ENCODE peak calls at places on chromosomes 6 and 20, in six cellular contexts. E, P, G, W, Z and S are unnamed samples.

GRCh38 chr20:57611605-57612311 is 8.5 kb downstream of the ZBP1 start:
- DNase-seq in E (no peak), P (no peak), G (no peak), W (no peak), Z (no peak), S (no peak)

GRCh38 chr6:26318459-26319404 is 46.3 kb upstream of the BTN3A2 start:
- DNase-seq in E (no peak), P (no peak), G (no peak), W (no peak), Z (peak), S (no peak)

GRCh38 chr6:90144396-90144795 is 152.2 kb downstream of the BACH2 start:
- DNase-seq in E (no peak), P (no peak), G (no peak), W (no peak), Z (no peak), S (no peak)

GRCh38 chr6:16602035-16602434 is 159.2 kb downstream of the ATXN1 start:
- DNase-seq in E (no peak), P (peak), G (no peak), W (no peak), Z (no peak), S (no peak)

GRCh38 chr20:24654425-24654824 is 185.0 kb downstream of the SYNDIG1 start:
- DNase-seq in E (no peak), P (no peak), G (no peak), W (no peak), Z (no peak), S (no peak)

GRCh38 chr6:44630125-44631028 is 242.9 kb downstream of the CDC5L start:
- DNase-seq in E (peak), P (no peak), G (peak), W (peak), Z (peak), S (peak)

GRCh38 chr6:22668307-22668706 is 98.9 kb downstream of the HDGFL1 start:
- DNase-seq in E (no peak), P (no peak), G (no peak), W (no peak), Z (no peak), S (no peak)

GRCh38 chr6:53585208-53585903 is 40.5 kb upstream of the GCLC start:
- DNase-seq in E (no peak), P (no peak), G (no peak), W (no peak), Z (no peak), S (no peak)

GRCh38 chr6:118706702-118707101 is 55.3 kb upstream of the CEP85L start:
- DNase-seq in E (no peak), P (no peak), G (no peak), W (no peak), Z (no peak), S (no peak)

GRCh38 chr6:152671146-152671545 is 26.6 kb upstream of the MYCT1 start:
- DNase-seq in E (no peak), P (no peak), G (no peak), W (no peak), Z (no peak), S (no peak)

GRCh38 chr6:140276719-140277118 is 902.3 kb upstream of the CITED2 start:
- DNase-seq in E (no peak), P (no peak), G (no peak), W (no peak), Z (no peak), S (no peak)

GRCh38 chr6:47047479-47048411 is 5.6 kb upstream of the ADGRF1 start:
- DNase-seq in E (peak), P (peak), G (peak), W (peak), Z (peak), S (peak)

GRCh38 chr6:53100561-53100960 is 35.4 kb downstream of the FBXO9 start:
- DNase-seq in E (no peak), P (no peak), G (no peak), W (no peak), Z (no peak), S (no peak)

GRCh38 chr6:81787313-81788068 is 35.0 kb upstream of the TENT5A start:
- DNase-seq in E (no peak), P (no peak), G (peak), W (no peak), Z (no peak), S (no peak)

GRCh38 chr6:167336818-167337217 is 11.9 kb downstream of the TTLL2 start:
- DNase-seq in E (no peak), P (no peak), G (no peak), W (no peak), Z (no peak), S (no peak)

GRCh38 chr6:112117554-112117953 is 30.2 kb downstream of the FAM229B start:
- DNase-seq in E (peak), P (no peak), G (no peak), W (no peak), Z (no peak), S (peak)

GRCh38 chr6:4320860-4321259 is 185.5 kb upstream of the ECI2 start:
- DNase-seq in E (no peak), P (no peak), G (no peak), W (no peak), Z (no peak), S (no peak)

GRCh38 chr20:20441259-20441658 is 73.4 kb downstream of the INSM1 start:
- DNase-seq in E (no peak), P (no peak), G (no peak), W (no peak), Z (no peak), S (no peak)

GRCh38 chr6:118985123-118985830 is 50.3 kb upstream of the MCM9 start:
- DNase-seq in E (no peak), P (no peak), G (no peak), W (no peak), Z (no peak), S (no peak)

GRCh38 chr6:157853902-157854481 is 30.9 kb downstream of the SNX9 start:
- DNase-seq in E (no peak), P (no peak), G (no peak), W (no peak), Z (no peak), S (no peak)

GRCh38 chr6:33446356-33446755 is 8.0 kb upstream of the ZBTB9 start:
- DNase-seq in E (no peak), P (no peak), G (no peak), W (peak), Z (no peak), S (no peak)

GRCh38 chr20:62656205-62656918 is 14.1 kb downstream of the SLCO4A1 start:
- DNase-seq in E (no peak), P (no peak), G (no peak), W (no peak), Z (no peak), S (no peak)

GRCh38 chr6:31144296-31144969 is 5.6 kb upstream of the PSORS1C2 start:
- DNase-seq in E (no peak), P (no peak), G (no peak), W (no peak), Z (no peak), S (no peak)

GRCh38 chr6:25449774-25450173 is 170.6 kb downstream of the CARMIL1 start:
- DNase-seq in E (no peak), P (no peak), G (no peak), W (peak), Z (no peak), S (no peak)

GRCh38 chr20:33981964-33982363 is 11.7 kb upstream of the RALY start:
- DNase-seq in E (no peak), P (no peak), G (no peak), W (no peak), Z (no peak), S (no peak)

GRCh38 chr6:121297699-121298098 is 36.6 kb downstream of the TBC1D32 start:
- DNase-seq in E (no peak), P (no peak), G (no peak), W (no peak), Z (no peak), S (peak)

GRCh38 chr6:43990275-43990626 is 137.0 kb downstream of the MRPL14 start:
- DNase-seq in E (no peak), P (no peak), G (no peak), W (no peak), Z (no peak), S (no peak)

GRCh38 chr6:165910184-165910583 is 247.1 kb upstream of the PDE10A start:
- DNase-seq in E (no peak), P (no peak), G (no peak), W (no peak), Z (no peak), S (no peak)

GRCh38 chr20:3107464-3108025 is 23.0 kb upstream of the AVP start:
- DNase-seq in E (no peak), P (no peak), G (no peak), W (no peak), Z (no peak), S (no peak)

GRCh38 chr20:57386762-57387161 is 4.4 kb upstream of the RBM38 start:
- DNase-seq in E (no peak), P (no peak), G (no peak), W (no peak), Z (no peak), S (no peak)

DNA sequence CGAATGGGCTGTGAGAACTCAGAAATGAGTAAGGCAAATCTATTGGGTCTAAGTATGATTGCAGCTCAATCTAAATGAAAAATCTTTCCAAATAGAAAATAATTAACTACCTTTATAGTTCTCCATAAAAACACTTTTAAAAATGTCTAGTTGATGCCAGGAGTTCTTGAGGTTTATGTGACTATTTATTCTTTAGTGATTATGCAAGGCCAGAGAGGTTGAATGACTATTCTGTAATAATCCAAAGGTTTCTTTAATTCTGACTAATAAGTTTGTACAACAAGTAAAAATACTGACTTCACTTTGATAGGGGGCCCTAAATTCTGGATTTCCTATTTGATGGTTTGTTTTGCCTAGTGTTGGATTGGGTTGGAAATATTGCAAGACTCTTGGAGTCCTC is 461.2 kb downstream of the EPM2A start:
- DNase-seq in E (no peak), P (no peak), G (no peak), W (no peak), Z (no peak), S (no peak)
- TF ChIP-seq GABPA in E (no peak), P (no peak), G (no peak), W (no peak), Z (no peak), S (no peak)

DNA sequence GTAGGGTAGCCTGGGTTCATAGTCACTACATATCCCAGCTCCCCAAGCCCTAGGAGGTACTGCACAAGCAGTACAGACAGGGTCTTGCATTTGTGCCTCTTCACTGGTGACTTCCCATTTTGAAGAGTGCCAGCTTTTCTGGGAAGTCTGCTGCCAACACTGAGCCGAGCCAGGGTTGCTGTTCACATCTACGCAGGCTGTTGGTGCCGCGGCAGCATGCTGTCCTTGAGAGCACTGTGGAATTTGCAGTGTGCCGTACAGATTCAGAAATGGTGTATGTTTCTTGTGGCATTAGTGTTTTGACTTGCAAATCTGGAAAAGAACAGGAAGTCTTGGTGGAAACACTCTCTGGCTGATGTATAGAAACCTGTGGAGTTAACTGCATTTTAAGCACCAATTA is 67.5 kb downstream of the JARID2 start:
- DNase-seq in E (no peak), P (no peak), G (no peak), W (no peak), Z (peak), S (no peak)
- TF ChIP-seq POLR2AphosphoS5 in E (no peak), P (peak), G (no peak), W (no peak), Z (peak), S (no peak)

GRCh38 chr6:108566406-108566805 is 5.7 kb downstream of the FOXO3 start:
- DNase-seq in E (no peak), P (no peak), G (no peak), W (no peak), Z (no peak), S (no peak)
- H3K27ac ChIP-seq in E (no peak), P (peak), G (peak), W (peak), Z (no peak), S (peak)

DNA sequence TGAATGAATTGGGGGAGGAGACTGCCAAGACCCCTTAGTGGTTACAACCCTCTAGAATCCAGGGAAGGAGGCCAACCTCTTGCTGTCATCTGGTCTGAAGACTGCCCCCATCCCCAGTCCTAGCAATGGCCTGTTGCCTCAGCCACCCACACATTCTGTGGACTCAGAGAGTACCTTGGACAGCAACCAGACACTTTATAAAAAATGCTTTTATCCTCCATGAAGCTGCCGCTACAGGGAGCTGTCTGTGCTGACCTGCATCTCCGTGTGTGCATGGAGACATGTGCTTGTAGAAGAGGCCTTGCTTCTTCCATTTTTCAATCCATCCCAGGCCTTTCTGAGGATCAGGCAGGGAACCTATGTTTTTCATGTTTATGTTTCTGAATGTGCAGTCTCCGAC is 15.2 kb downstream of the CDH22 start:
- DNase-seq in E (peak), P (no peak), G (peak), W (no peak), Z (no peak), S (no peak)
- TF ChIP-seq GABPA in E (no peak), P (no peak), G (no peak), W (no peak), Z (no peak), S (no peak)

GRCh38 chr6:13537527-13537897 is 36.9 kb upstream of the SIRT5 start:
- DNase-seq in E (no peak), P (no peak), G (no peak), W (no peak), Z (no peak), S (no peak)
- TF ChIP-seq POLR2AphosphoS5 in E (no peak), P (no peak), G (no peak), W (no peak), Z (no peak), S (no peak)

GRCh38 chr20:47568019-47568418 is 66.3 kb downstream of the NCOA3 start:
- DNase-seq in E (no peak), P (no peak), G (peak), W (no peak), Z (no peak), S (no peak)

GRCh38 chr20:47571426-47571825 is 69.7 kb downstream of the NCOA3 start:
- DNase-seq in E (no peak), P (no peak), G (no peak), W (no peak), Z (no peak), S (no peak)

GRCh38 chr20:47572105-47572729 is 70.5 kb downstream of the NCOA3 start:
- DNase-seq in E (no peak), P (no peak), G (no peak), W (no peak), Z (no peak), S (no peak)

GRCh38 chr20:47566269-47566668 is 64.6 kb downstream of the NCOA3 start:
- DNase-seq in E (no peak), P (no peak), G (no peak), W (no peak), Z (no peak), S (no peak)

DNA sequence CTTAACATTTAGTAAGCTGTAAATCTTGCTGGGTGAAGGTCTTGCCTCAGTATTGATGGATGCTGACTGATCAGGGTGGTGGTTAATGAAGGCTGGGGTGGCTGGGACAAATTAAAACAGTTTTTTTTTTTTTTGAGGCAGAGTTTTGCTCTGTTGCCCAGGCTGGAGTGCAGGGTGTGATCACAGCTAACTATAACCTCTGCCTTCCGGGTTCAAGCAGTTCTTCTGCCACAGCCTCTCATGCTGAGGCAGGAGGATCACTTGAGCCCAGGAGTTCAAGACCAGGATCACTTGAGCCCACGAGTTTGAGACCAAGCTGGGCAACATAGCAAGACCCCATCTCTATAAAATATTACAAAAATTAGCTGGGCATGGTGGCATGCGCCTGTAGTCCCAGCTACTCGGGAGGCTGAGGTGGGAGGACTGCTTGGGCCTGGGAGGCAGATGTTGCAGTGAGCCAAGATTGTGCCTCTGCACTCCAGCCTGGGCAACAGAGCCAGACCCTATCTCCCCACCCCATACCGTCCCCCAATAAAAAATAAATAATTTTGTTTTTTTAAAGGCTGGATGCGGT is 67.2 kb downstream of the NCOA3 start:
- DNase-seq in E (no peak), P (no peak), G (no peak), W (no peak), Z (no peak), S (no peak)
- H3K27ac ChIP-seq in E (no peak), P (no peak), G (no peak), W (peak), Z (no peak), S (no peak)

DNA sequence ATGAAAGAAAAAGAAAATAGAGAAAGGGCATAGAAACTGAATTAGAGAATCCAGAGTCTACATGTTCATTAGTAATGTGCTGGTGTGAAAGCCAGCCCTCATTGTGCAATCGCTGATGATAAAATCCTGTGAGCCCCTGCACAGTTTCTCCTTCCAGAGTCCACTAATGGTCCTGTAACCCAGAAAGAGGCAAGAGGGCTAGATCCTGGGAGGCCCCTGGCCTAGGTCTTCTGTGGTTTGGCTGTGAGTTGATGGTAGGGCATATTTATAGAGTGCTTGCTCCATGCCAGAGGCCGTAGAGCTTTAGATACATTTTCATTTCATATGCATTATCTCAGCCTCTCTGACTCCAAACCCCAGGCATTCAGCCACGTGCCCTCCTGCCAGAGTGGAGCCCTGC is 94.9 kb upstream of the MTHFD1L start:
- DNase-seq in E (no peak), P (no peak), G (no peak), W (no peak), Z (no peak), S (no peak)
- TF ChIP-seq GABPA in E (no peak), P (no peak), G (no peak), W (no peak), Z (no peak), S (no peak)

GRCh38 chr6:7234547-7234946 is 78.5 kb downstream of the SSR1 start:
- DNase-seq in E (no peak), P (no peak), G (no peak), W (no peak), Z (no peak), S (no peak)

GRCh38 chr6:7238526-7238899 is 74.5 kb downstream of the SSR1 start:
- DNase-seq in E (no peak), P (no peak), G (no peak), W (no peak), Z (no peak), S (no peak)

GRCh38 chr6:7237653-7238190 is 75.3 kb downstream of the SSR1 start:
- DNase-seq in E (no peak), P (no peak), G (no peak), W (no peak), Z (no peak), S (no peak)

GRCh38 chr6:7236312-7237209 is 76.4 kb downstream of the SSR1 start:
- DNase-seq in E (peak), P (peak), G (no peak), W (no peak), Z (no peak), S (no peak)

DNA sequence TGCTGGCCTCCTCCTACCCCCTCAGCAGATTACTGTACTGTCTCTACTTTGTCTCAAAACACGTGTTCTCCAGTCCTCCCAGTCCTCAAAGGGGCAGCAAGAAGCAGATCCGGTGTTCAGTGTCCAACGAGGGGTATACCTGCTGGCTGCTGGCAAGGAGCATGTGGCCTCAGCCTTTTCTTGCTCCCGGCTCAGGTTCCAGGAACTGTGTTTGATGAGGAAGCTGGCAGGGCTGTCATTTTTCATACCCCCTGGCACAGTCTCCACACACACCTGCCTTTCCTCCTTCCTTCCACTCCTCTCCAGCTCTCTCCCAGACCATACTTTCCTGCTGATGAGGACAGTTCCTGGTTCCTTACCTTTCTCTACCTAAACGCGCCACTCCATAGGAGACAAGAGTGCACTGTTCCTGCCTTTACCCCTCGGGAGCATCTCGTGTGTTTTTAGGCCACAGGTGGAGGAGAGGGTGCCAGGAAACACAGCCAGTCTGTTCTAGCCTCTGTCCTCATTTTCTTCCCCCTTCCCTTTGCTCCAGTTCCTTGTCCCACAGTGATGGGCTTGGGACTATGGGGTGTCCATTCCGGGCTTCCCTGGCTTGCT is 77.2 kb downstream of the SSR1 start:
- DNase-seq in E (no peak), P (no peak), G (no peak), W (no peak), Z (no peak), S (no peak)
- TF ChIP-seq POLR2AphosphoS5 in E (no peak), P (no peak), G (no peak), W (no peak), Z (no peak), S (peak)

GRCh38 chr20:38975539-38976120 is 13.5 kb downstream of the DHX35 start:
- DNase-seq in E (peak), P (no peak), G (no peak), W (no peak), Z (no peak), S (no peak)

GRCh38 chr20:38982291-38982690 is 20.1 kb downstream of the DHX35 start:
- DNase-seq in E (no peak), P (no peak), G (peak), W (no peak), Z (no peak), S (no peak)

GRCh38 chr20:38979434-38979833 is 17.3 kb downstream of the DHX35 start:
- DNase-seq in E (no peak), P (no peak), G (no peak), W (no peak), Z (no peak), S (no peak)

GRCh38 chr20:38985060-38985459 is 22.9 kb downstream of the DHX35 start:
- DNase-seq in E (no peak), P (no peak), G (no peak), W (no peak), Z (no peak), S (no peak)

GRCh38 chr20:38979842-38980241 is 17.7 kb downstream of the DHX35 start:
- DNase-seq in E (no peak), P (no peak), G (no peak), W (no peak), Z (no peak), S (no peak)
- H3K27ac ChIP-seq in E (no peak), P (no peak), G (no peak), W (no peak), Z (no peak), S (no peak)